ENCODE peak calls at places on chromosomes 13 and 19, in eight cellular contexts. A is SK-N-SH; W is psoas muscle; E is heart left ventricle; M is neural progenitor cell; S is effector memory CD4-positive, alpha-beta T cell; U is body of pancreas; X is aorta. I is an unnamed sample. For H3K4me1 and H3K36me3, the result is how much of the 10 kb centered on the place peaks cover.

GRCh38 chr13:101661839-101662238 is 209.4 kb downstream of the ITGBL1 start:
- DNase-seq in W (no peak), U (no peak), A (no peak), S (no peak), E (no peak), X (no peak), M (peak), I (no peak)

GRCh38 chr13:26494591-26494990 is 62.9 kb upstream of the WASF3 start:
- DNase-seq in W (no peak), A (no peak), S (no peak), X (no peak), M (no peak), U (no peak), E (no peak), I (no peak)

GRCh38 chr19:47226426-47227346 is 4.3 kb downstream of the BBC3 start:
- DNase-seq in M (peak), A (peak), W (peak), S (peak), U (peak), E (peak), X (peak), I (peak)

GRCh38 chr19:1161716-1162115 is 12.4 kb downstream of the SBNO2 start:
- DNase-seq in X (no peak), A (no peak), E (no peak), W (peak), S (no peak), U (no peak), M (no peak), I (no peak)

GRCh38 chr13:48562296-48563066 is 29.6 kb upstream of the RCBTB2 start:
- DNase-seq in A (no peak), M (no peak), S (peak), E (no peak), X (no peak), U (no peak), W (no peak), I (peak)

GRCh38 chr13:39417131-39417530 is 185.9 kb downstream of the LHFPL6 start:
- DNase-seq in U (no peak), E (peak), W (no peak), S (no peak), M (peak), X (no peak), A (peak), I (no peak)

GRCh38 chr19:29492761-29493160 is 33.0 kb upstream of the VSTM2B start:
- DNase-seq in E (no peak), X (no peak), M (no peak), A (no peak), W (no peak), S (no peak), U (no peak), I (no peak)

GRCh38 chr19:35618857-35619256 is 6.3 kb downstream of the HAUS5 start:
- DNase-seq in X (no peak), S (no peak), A (peak), U (no peak), E (no peak), M (no peak), W (no peak), I (no peak)

GRCh38 chr19:13015361-13016231 is 20.3 kb downstream of the NFIX start:
- DNase-seq in M (peak), E (no peak), U (no peak), W (no peak), A (no peak), X (no peak), S (no peak), I (no peak)

GRCh38 chr13:29706923-29707322 is 111.4 kb upstream of the SLC7A1 start:
- DNase-seq in U (no peak), M (no peak), W (no peak), X (no peak), S (no peak), E (no peak), A (no peak), I (no peak)

GRCh38 chr13:32113564-32113963 is 82.0 kb downstream of the FRY start:
- DNase-seq in U (no peak), X (no peak), W (no peak), E (no peak), A (no peak), M (no peak), S (no peak), I (no peak)

GRCh38 chr13:85728831-85729230 is 70.4 kb downstream of the SLITRK6 start:
- DNase-seq in W (no peak), E (no peak), M (no peak), U (no peak), S (no peak), X (no peak), A (no peak), I (no peak)

GRCh38 chr13:94968040-94968756 is 255.9 kb upstream of the SOX21 start:
- DNase-seq in U (no peak), X (no peak), E (no peak), M (peak), S (no peak), A (peak), W (no peak), I (no peak)

GRCh38 chr19:53182202-53182601 is 11.0 kb downstream of the ZNF665 start:
- DNase-seq in M (no peak), U (no peak), W (no peak), S (no peak), X (no peak), A (no peak), E (no peak), I (no peak)

GRCh38 chr19:10601999-10602329 is 14.9 kb upstream of the AP1M2 start:
- DNase-seq in U (no peak), X (no peak), S (no peak), M (no peak), A (no peak), W (no peak), E (no peak), I (no peak)

GRCh38 chr19:56142087-56142787 is 1.1 kb downstream of the ZNF444 start:
- DNase-seq in W (no peak), E (no peak), S (no peak), U (peak), X (no peak), M (no peak), A (no peak), I (no peak)
- H3K4me1 ChIP-seq in W (under half), E (under half), S (under half), U (half or more), X (under half), M (under half), A (under half), I (under half)

GRCh38 chr19:38496116-38496515 is 62.6 kb downstream of the RYR1 start:
- DNase-seq in A (no peak), X (no peak), E (no peak), U (no peak), W (no peak), M (no peak), S (no peak), I (no peak)

GRCh38 chr19:38490861-38491260 is 57.4 kb downstream of the RYR1 start:
- DNase-seq in U (no peak), E (no peak), S (no peak), A (no peak), X (no peak), W (no peak), M (no peak), I (no peak)

GRCh38 chr19:38496603-38497487 is 63.4 kb downstream of the RYR1 start:
- DNase-seq in A (no peak), E (no peak), M (no peak), X (no peak), S (no peak), U (no peak), W (no peak), I (no peak)

GRCh38 chr19:38492147-38492813 is 58.8 kb downstream of the RYR1 start:
- DNase-seq in A (no peak), W (no peak), E (no peak), U (no peak), X (no peak), S (no peak), M (no peak), I (no peak)

GRCh38 chr19:38494379-38494778 is 60.9 kb downstream of the RYR1 start:
- DNase-seq in W (no peak), A (no peak), S (no peak), U (no peak), M (no peak), X (no peak), E (no peak), I (no peak)
- H3K36me3 ChIP-seq in W (half or more), A (under half), S (under half), U (under half), M (under half), X (under half), E (under half), I (under half)

DNA sequence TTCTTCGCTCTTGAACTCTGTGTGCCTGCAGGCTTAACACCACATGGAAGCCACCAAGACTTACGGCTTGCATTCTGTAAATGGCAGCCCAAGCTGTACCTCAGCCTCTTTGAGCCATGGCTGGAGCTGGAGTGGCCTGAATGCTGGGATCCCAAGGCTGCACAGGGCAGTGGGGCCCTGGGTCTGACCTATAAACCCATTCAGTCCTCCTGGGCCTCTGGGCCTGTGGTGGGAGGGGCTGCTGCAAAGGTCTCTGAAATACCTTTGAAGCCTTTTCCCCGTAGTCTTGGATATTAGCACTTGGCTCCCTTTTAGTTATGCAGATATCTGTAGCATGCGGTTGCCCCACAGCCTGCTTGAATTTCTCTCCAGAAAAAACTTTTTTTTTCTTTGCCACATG is 8.2 kb downstream of the TM9SF2 start:
- DNase-seq in W (no peak), U (no peak), S (no peak), M (no peak), E (no peak), A (no peak), X (no peak), I (no peak)
- H3K4me1 ChIP-seq in W (half or more), U (under half), S (under half), M (under half), E (under half), A (under half), X (under half), I (under half)

GRCh38 chr19:40671404-40671803 is 19.0 kb downstream of the NUMBL start:
- DNase-seq in W (no peak), M (no peak), E (peak), X (no peak), S (no peak), U (no peak), A (no peak), I (no peak)

GRCh38 chr19:40667602-40668001 is 22.8 kb downstream of the NUMBL start:
- DNase-seq in M (no peak), E (no peak), X (no peak), A (no peak), W (no peak), S (no peak), U (no peak), I (no peak)

GRCh38 chr19:40672038-40672437 is 18.4 kb downstream of the NUMBL start:
- DNase-seq in M (no peak), A (no peak), U (no peak), W (no peak), X (no peak), E (no peak), S (no peak), I (no peak)

GRCh38 chr19:40666803-40667438 is 23.5 kb downstream of the NUMBL start:
- DNase-seq in X (no peak), M (no peak), A (no peak), W (no peak), E (no peak), S (no peak), U (no peak), I (no peak)

DNA sequence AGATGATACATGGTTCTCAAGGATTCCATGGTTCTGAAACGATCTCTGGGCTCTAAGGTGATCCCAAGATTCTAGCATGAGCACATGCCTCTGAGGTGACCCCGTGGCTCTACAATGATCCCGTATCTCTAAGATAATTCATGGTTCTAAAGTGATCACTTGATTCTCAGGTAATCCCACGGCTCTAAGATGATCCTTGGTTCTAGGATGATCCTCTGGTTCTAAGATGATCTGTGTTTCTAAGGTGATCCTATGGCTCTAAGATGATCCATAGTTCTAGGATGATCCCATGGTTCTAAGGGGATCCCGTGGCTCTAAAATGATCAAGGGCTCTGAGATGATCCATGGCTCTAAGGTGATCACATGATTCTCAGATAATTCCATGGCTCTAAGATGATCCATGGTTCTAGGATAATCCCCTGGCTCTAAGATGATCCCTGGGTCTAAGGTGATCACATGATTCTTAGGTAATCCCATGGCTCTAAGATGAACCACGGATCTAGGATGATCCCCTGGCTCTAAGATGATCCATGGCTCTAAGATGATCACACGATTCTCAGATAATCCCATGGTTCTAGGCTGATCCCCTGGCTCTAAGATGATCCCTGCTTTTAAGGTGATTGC is 21.3 kb downstream of the NUMBL start:
- DNase-seq in W (no peak), M (no peak), X (no peak), S (no peak), A (no peak), U (no peak), E (no peak), I (no peak)
- H3K36me3 ChIP-seq in W (half or more), M (under half), X (under half), S (under half), A (under half), U (under half), E (half or more), I (under half)

GRCh38 chr19:49331616-49332055 is 3.6 kb upstream of the CD37 start:
- DNase-seq in W (no peak), S (peak), E (no peak), M (peak), U (peak), A (peak), X (peak), I (peak)
- H3K4me1 ChIP-seq in W (under half), S (under half), E (under half), M (under half), U (under half), A (under half), X (under half), I (half or more)

DNA sequence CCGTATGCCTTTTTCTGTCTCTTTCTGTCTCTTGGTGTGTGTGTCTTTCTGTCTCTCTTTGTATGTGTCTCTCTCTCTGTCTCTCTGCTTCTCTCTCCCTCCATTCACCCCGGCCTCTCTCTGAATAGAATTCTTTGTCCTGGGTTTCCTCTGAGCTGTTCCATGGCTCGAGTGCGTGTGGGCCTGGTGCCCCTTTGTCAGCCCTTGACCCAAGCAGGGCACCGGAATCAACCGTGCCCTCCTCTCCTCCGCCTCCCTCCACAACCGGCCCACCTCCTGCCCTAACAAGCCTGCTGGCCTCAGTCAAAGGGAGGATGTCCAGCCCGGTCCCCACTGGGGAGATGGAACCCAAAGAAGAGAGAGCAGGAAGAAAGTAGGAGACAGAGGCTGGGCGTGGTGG is 3.2 kb downstream of the AXL start:
- DNase-seq in M (no peak), S (no peak), W (no peak), E (no peak), X (no peak), U (no peak), A (no peak), I (no peak)
- H3K36me3 ChIP-seq in M (under half), S (under half), W (under half), E (under half), X (under half), U (under half), A (under half), I (under half)

DNA sequence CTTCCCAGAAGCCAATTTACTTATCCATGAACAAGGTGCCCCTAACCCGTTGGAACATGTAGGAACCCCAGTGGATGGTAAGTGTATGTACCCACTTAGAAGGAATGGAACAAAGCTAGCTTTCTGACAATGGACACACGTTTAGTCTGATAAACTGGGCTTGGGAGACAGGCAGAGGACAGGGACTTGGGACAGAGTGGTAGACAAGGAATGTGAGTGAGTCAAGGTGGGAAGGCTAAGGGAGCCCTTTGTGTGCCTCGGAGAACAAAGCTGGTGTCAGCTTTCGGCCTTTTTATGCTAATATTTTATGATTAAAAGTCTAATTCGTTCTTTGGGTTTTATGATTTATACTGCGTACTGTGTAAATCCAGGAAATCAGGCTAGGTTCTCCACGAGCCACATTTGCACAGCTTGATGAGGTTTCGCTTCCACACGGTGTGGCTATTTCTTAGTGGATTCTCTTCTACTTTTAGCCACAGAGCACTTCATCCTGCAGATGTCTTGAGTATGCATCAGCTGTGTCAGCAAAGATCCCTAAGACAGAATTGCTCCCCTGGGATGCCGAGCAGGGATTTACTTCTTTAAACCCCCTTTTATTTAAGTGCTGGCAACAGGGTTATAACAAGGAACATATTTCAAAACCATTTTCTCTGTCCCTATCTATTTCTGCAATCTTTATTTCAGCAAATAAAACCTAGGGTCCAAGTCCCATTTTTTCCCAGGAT is 258.5 kb downstream of the DLEU7 start:
- DNase-seq in M (peak), A (no peak), U (no peak), W (no peak), E (no peak), S (no peak), X (no peak), I (no peak)
- H3K4me1 ChIP-seq in M (under half), A (under half), U (under half), W (under half), E (under half), S (under half), X (under half), I (under half)

I was measured in CD8-positive, alpha-beta T cell.